ENCODE peak calls at places on chromosomes 16 and 17, in seven cellular contexts. F is activated naive CD8-positive, alpha-beta T cell treated with anti-CD3 and anti-CD28 coated beads, Interleukin-2, amount 50 U/mL, for 16 hours; O is HTR-8/SVneo; D is AML-193; J is mucosa of gallbladder; T is NCI-H510A; I is adrenal gland. Q is an unnamed sample.

GRCh38 chr17:82129095-82129494 is 31.1 kb upstream of the FASN start:
- DNase-seq in J (no peak), O (no peak), T (no peak), F (no peak), I (no peak), D (no peak), Q (no peak)

GRCh38 chr16:2194852-2195315 is 1.5 kb downstream of the CASKIN1 start:
- DNase-seq in D (peak), I (no peak), O (peak), J (peak), F (no peak), T (no peak), Q (peak)

GRCh38 chr17:79874329-79874981 is 35.2 kb upstream of the CBX4 start:
- DNase-seq in D (peak), O (peak), I (no peak), T (no peak), F (no peak), J (no peak), Q (peak)

GRCh38 chr17:79979201-79979840 is 56.4 kb downstream of the TBC1D16 start:
- DNase-seq in J (no peak), T (no peak), O (no peak), D (no peak), F (no peak), I (no peak), Q (no peak)

GRCh38 chr16:80387308-80387921 is 153.4 kb upstream of the DYNLRB2 start:
- DNase-seq in T (no peak), O (no peak), I (no peak), F (no peak), D (no peak), J (no peak), Q (no peak)

GRCh38 chr17:50203589-50204345 is 2.3 kb upstream of the COL1A1 start:
- DNase-seq in F (no peak), O (no peak), J (no peak), D (no peak), I (no peak), T (no peak), Q (no peak)

GRCh38 chr16:84932691-84933090 is 78.6 kb downstream of the ZDHHC7 start:
- DNase-seq in O (no peak), I (no peak), D (no peak), T (no peak), J (no peak), F (no peak), Q (peak)

GRCh38 chr16:75420987-75421819 is 12.1 kb downstream of the CFDP1 start:
- DNase-seq in D (no peak), F (no peak), I (peak), T (no peak), J (peak), O (peak), Q (no peak)

GRCh38 chr17:9908649-9909042 is 3.6 kb upstream of the RCVRN start:
- DNase-seq in I (no peak), T (no peak), F (no peak), D (no peak), J (no peak), O (no peak), Q (no peak)

GRCh38 chr17:56866076-56866475 is 32.1 kb downstream of the DGKE start:
- DNase-seq in I (no peak), O (no peak), F (no peak), D (no peak), J (no peak), T (no peak), Q (no peak)

GRCh38 chr17:59842901-59843652 is 49.7 kb downstream of the TUBD1 start:
- DNase-seq in I (peak), T (no peak), O (no peak), J (peak), D (no peak), F (no peak), Q (no peak)

GRCh38 chr17:40209404-40210093 is 9.6 kb upstream of the WIPF2 start:
- DNase-seq in O (no peak), D (no peak), F (no peak), I (no peak), T (no peak), J (no peak), Q (no peak)

GRCh38 chr17:10127819-10128375 is 70.5 kb downstream of the GAS7 start:
- DNase-seq in F (no peak), T (no peak), O (peak), J (peak), I (peak), D (no peak), Q (no peak)

GRCh38 chr17:42687707-42688275 is 5.5 kb downstream of the CNTNAP1 start:
- DNase-seq in I (no peak), F (no peak), D (no peak), O (no peak), J (no peak), T (no peak), Q (no peak)

GRCh38 chr17:74922694-74923537 is at the start of gene USH1G:
- DNase-seq in T (no peak), D (no peak), O (peak), I (no peak), J (no peak), F (no peak), Q (no peak)

GRCh38 chr17:148757-149156 is 11.4 kb downstream of the SCGB1C2 start:
- DNase-seq in T (no peak), F (no peak), D (no peak), O (no peak), I (peak), J (no peak), Q (no peak)

GRCh38 chr16:19528666-19529065 is 4.9 kb downstream of the CCP110 start:
- DNase-seq in D (no peak), I (no peak), J (no peak), O (no peak), F (no peak), T (no peak), Q (no peak)

GRCh38 chr16:546909-547770 is 13.1 kb upstream of the PRR35 start:
- DNase-seq in O (no peak), J (peak), T (no peak), D (no peak), F (no peak), I (peak), Q (no peak)